ENCODE peak calls at places on chromosomes 7 and 10, in nine cellular contexts. One of them, this sample, is unnamed. For H3K9me3, the result is how much of the 10 kb centered on the place peaks cover.

GRCh38 chr10:29585488-29585976 is 49.2 kb downstream of the SVIL start:
- DNase-seq in IMR-90: peak
- DNase-seq in mammary epithelial cell: no peak
- DNase-seq in PC-3: peak
- DNase-seq in esophagus muscularis mucosa: no peak
- DNase-seq in CD8-positive, alpha-beta T cell: no peak
- DNase-seq in CD8-positive, alpha-beta memory T cell: no peak
- DNase-seq in GM23248: peak
- DNase-seq in ovary: no peak
- DNase-seq in this sample: no peak

GRCh38 chr7:35524112-35524804 is 170.7 kb downstream of the HERPUD2 start:
- DNase-seq in IMR-90: no peak
- DNase-seq in mammary epithelial cell: peak
- DNase-seq in PC-3: peak
- DNase-seq in esophagus muscularis mucosa: no peak
- DNase-seq in CD8-positive, alpha-beta T cell: no peak
- DNase-seq in CD8-positive, alpha-beta memory T cell: no peak
- DNase-seq in GM23248: no peak
- DNase-seq in ovary: no peak
- DNase-seq in this sample: no peak

GRCh38 chr10:33115720-33116119 is 157.7 kb upstream of the ITGB1 start:
- DNase-seq in IMR-90: peak
- DNase-seq in mammary epithelial cell: no peak
- DNase-seq in PC-3: peak
- DNase-seq in esophagus muscularis mucosa: no peak
- DNase-seq in CD8-positive, alpha-beta T cell: no peak
- DNase-seq in CD8-positive, alpha-beta memory T cell: no peak
- DNase-seq in GM23248: peak
- DNase-seq in ovary: no peak
- DNase-seq in this sample: no peak

GRCh38 chr7:41010967-41011366 is 691.9 kb downstream of the INHBA start:
- DNase-seq in IMR-90: no peak
- DNase-seq in mammary epithelial cell: no peak
- DNase-seq in PC-3: no peak
- DNase-seq in esophagus muscularis mucosa: no peak
- DNase-seq in CD8-positive, alpha-beta T cell: no peak
- DNase-seq in CD8-positive, alpha-beta memory T cell: no peak
- DNase-seq in GM23248: peak
- DNase-seq in ovary: no peak
- DNase-seq in this sample: no peak

GRCh38 chr10:108112218-108112617 is 947.7 kb upstream of the SORCS1 start:
- DNase-seq in IMR-90: no peak
- DNase-seq in mammary epithelial cell: peak
- DNase-seq in PC-3: peak
- DNase-seq in esophagus muscularis mucosa: no peak
- DNase-seq in CD8-positive, alpha-beta T cell: no peak
- DNase-seq in CD8-positive, alpha-beta memory T cell: no peak
- DNase-seq in GM23248: peak
- DNase-seq in ovary: no peak
- DNase-seq in this sample: no peak

GRCh38 chr10:19710600-19710999 is 105.6 kb upstream of the PLXDC2 start:
- DNase-seq in IMR-90: no peak
- DNase-seq in mammary epithelial cell: no peak
- DNase-seq in PC-3: no peak
- DNase-seq in esophagus muscularis mucosa: no peak
- DNase-seq in CD8-positive, alpha-beta T cell: no peak
- DNase-seq in CD8-positive, alpha-beta memory T cell: no peak
- DNase-seq in GM23248: no peak
- DNase-seq in ovary: no peak
- DNase-seq in this sample: no peak

GRCh38 chr10:91681361-91682276 is 48.7 kb upstream of the PPP1R3C start:
- DNase-seq in IMR-90: no peak
- DNase-seq in mammary epithelial cell: peak
- DNase-seq in PC-3: no peak
- DNase-seq in esophagus muscularis mucosa: peak
- DNase-seq in CD8-positive, alpha-beta T cell: no peak
- DNase-seq in CD8-positive, alpha-beta memory T cell: no peak
- DNase-seq in GM23248: peak
- DNase-seq in ovary: no peak
- DNase-seq in this sample: peak

GRCh38 chr7:74454948-74455804 is 1.5 kb downstream of the GTF2IRD1 start:
- DNase-seq in IMR-90: no peak
- DNase-seq in mammary epithelial cell: no peak
- DNase-seq in PC-3: no peak
- DNase-seq in esophagus muscularis mucosa: no peak
- DNase-seq in CD8-positive, alpha-beta T cell: no peak
- DNase-seq in CD8-positive, alpha-beta memory T cell: no peak
- DNase-seq in GM23248: peak
- DNase-seq in ovary: peak
- DNase-seq in this sample: peak

GRCh38 chr10:101018600-101019439 is 12.1 kb downstream of the PDZD7 start:
- DNase-seq in IMR-90: peak
- DNase-seq in mammary epithelial cell: peak
- DNase-seq in PC-3: peak
- DNase-seq in esophagus muscularis mucosa: no peak
- DNase-seq in CD8-positive, alpha-beta T cell: peak
- DNase-seq in CD8-positive, alpha-beta memory T cell: peak
- DNase-seq in GM23248: peak
- DNase-seq in ovary: peak
- DNase-seq in this sample: peak

GRCh38 chr7:47764746-47765145 is 182.8 kb upstream of the TNS3 start:
- DNase-seq in IMR-90: no peak
- DNase-seq in mammary epithelial cell: no peak
- DNase-seq in PC-3: no peak
- DNase-seq in esophagus muscularis mucosa: no peak
- DNase-seq in CD8-positive, alpha-beta T cell: no peak
- DNase-seq in CD8-positive, alpha-beta memory T cell: no peak
- DNase-seq in GM23248: no peak
- DNase-seq in ovary: no peak
- DNase-seq in this sample: no peak
- H3K27ac ChIP-seq in IMR-90: no peak
- H3K27ac ChIP-seq in mammary epithelial cell: no peak
- H3K27ac ChIP-seq in PC-3: peak
- H3K27ac ChIP-seq in esophagus muscularis mucosa: no peak
- H3K27ac ChIP-seq in CD8-positive, alpha-beta T cell: no peak
- H3K27ac ChIP-seq in CD8-positive, alpha-beta memory T cell: no peak
- H3K27ac ChIP-seq in GM23248: no peak
- H3K27ac ChIP-seq in ovary: no peak
- H3K27ac ChIP-seq in this sample: no peak

GRCh38 chr10:128912568-128913311 is 554.3 kb upstream of the MGMT start:
- DNase-seq in IMR-90: no peak
- DNase-seq in mammary epithelial cell: no peak
- DNase-seq in PC-3: no peak
- DNase-seq in esophagus muscularis mucosa: no peak
- DNase-seq in CD8-positive, alpha-beta T cell: no peak
- DNase-seq in CD8-positive, alpha-beta memory T cell: no peak
- DNase-seq in GM23248: no peak
- DNase-seq in ovary: no peak
- DNase-seq in this sample: no peak
- H3K9me3 ChIP-seq in IMR-90: under half
- H3K9me3 ChIP-seq in mammary epithelial cell: under half
- H3K9me3 ChIP-seq in PC-3: under half
- H3K9me3 ChIP-seq in esophagus muscularis mucosa: under half
- H3K9me3 ChIP-seq in CD8-positive, alpha-beta T cell: under half
- H3K9me3 ChIP-seq in CD8-positive, alpha-beta memory T cell: under half
- H3K9me3 ChIP-seq in GM23248: under half
- H3K9me3 ChIP-seq in ovary: under half
- H3K9me3 ChIP-seq in this sample: under half

DNA sequence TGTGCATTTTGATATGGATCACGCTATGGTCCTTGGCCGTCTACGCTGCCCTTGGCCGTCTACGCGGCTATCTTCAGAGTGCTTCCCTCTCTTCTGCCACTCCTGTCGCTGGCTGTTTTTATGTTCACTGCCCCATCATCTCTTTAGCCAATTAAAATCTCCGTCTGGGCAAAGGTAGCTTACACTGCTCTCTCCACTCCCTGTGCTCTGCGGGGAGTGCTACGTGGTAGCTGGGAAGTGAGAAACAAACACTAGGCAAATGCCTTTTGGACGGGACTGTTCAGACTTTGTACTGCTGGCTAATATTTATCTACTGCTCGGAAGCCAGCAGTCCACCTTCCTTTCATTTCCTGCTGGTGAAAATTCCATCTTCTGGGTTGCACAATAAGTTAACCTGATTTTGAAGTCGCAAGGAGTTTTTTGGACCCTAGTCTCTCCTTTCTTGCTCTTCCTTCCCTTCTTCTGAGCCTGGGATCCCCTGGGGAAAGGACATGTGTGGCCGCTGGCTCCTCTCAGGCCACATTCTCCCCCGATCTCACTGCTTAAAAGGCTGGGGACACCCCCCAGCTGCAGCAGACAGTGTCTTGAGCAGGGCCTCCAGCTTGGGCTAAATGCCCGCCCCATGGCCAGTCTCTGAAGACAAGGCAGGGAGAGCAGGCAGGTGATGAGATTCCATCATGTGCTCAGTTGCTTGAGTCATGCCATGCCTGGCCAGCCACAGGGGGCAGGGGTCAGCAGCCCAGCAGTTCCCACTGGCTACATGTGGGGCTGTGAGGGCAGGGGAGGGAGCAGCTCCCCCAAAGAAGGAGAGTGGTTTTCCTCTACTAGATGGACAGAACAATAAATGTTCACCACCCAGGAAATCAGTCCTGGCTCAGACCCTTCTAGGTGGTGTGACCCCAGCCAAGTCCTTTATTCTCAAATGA is 25.5 kb upstream of the RBM33 start:
- DNase-seq in IMR-90: peak
- DNase-seq in mammary epithelial cell: no peak
- DNase-seq in PC-3: no peak
- DNase-seq in esophagus muscularis mucosa: no peak
- DNase-seq in CD8-positive, alpha-beta T cell: no peak
- DNase-seq in CD8-positive, alpha-beta memory T cell: no peak
- DNase-seq in GM23248: peak
- DNase-seq in ovary: no peak
- DNase-seq in this sample: peak
- H3K4me3 ChIP-seq in IMR-90: no peak
- H3K4me3 ChIP-seq in mammary epithelial cell: no peak
- H3K4me3 ChIP-seq in PC-3: no peak
- H3K4me3 ChIP-seq in esophagus muscularis mucosa: no peak
- H3K4me3 ChIP-seq in CD8-positive, alpha-beta T cell: no peak
- H3K4me3 ChIP-seq in CD8-positive, alpha-beta memory T cell: no peak
- H3K4me3 ChIP-seq in GM23248: no peak
- H3K4me3 ChIP-seq in ovary: no peak
- H3K4me3 ChIP-seq in this sample: no peak

GRCh38 chr7:57343901-57344622 is 105.9 kb upstream of the ZNF716 start:
- DNase-seq in IMR-90: no peak
- DNase-seq in mammary epithelial cell: no peak
- DNase-seq in PC-3: no peak
- DNase-seq in esophagus muscularis mucosa: no peak
- DNase-seq in CD8-positive, alpha-beta T cell: no peak
- DNase-seq in CD8-positive, alpha-beta memory T cell: no peak
- DNase-seq in GM23248: no peak
- DNase-seq in ovary: no peak
- DNase-seq in this sample: no peak
- H3K27ac ChIP-seq in IMR-90: no peak
- H3K27ac ChIP-seq in mammary epithelial cell: no peak
- H3K27ac ChIP-seq in PC-3: no peak
- H3K27ac ChIP-seq in esophagus muscularis mucosa: no peak
- H3K27ac ChIP-seq in CD8-positive, alpha-beta T cell: no peak
- H3K27ac ChIP-seq in CD8-positive, alpha-beta memory T cell: no peak
- H3K27ac ChIP-seq in GM23248: no peak
- H3K27ac ChIP-seq in ovary: no peak
- H3K27ac ChIP-seq in this sample: no peak

GRCh38 chr7:36939816-36940215 is 215.5 kb upstream of the AOAH start:
- DNase-seq in IMR-90: no peak
- DNase-seq in mammary epithelial cell: no peak
- DNase-seq in PC-3: no peak
- DNase-seq in esophagus muscularis mucosa: no peak
- DNase-seq in CD8-positive, alpha-beta T cell: no peak
- DNase-seq in CD8-positive, alpha-beta memory T cell: no peak
- DNase-seq in GM23248: no peak
- DNase-seq in ovary: no peak
- DNase-seq in this sample: no peak
- H3K9me3 ChIP-seq in IMR-90: under half
- H3K9me3 ChIP-seq in mammary epithelial cell: under half
- H3K9me3 ChIP-seq in PC-3: under half
- H3K9me3 ChIP-seq in esophagus muscularis mucosa: half or more
- H3K9me3 ChIP-seq in CD8-positive, alpha-beta T cell: half or more
- H3K9me3 ChIP-seq in CD8-positive, alpha-beta memory T cell: half or more
- H3K9me3 ChIP-seq in GM23248: under half
- H3K9me3 ChIP-seq in ovary: under half
- H3K9me3 ChIP-seq in this sample: under half

GRCh38 chr10:79351332-79351731 is 4.1 kb downstream of the PPIF start:
- DNase-seq in IMR-90: no peak
- DNase-seq in mammary epithelial cell: no peak
- DNase-seq in PC-3: no peak
- DNase-seq in esophagus muscularis mucosa: no peak
- DNase-seq in CD8-positive, alpha-beta T cell: no peak
- DNase-seq in CD8-positive, alpha-beta memory T cell: no peak
- DNase-seq in GM23248: no peak
- DNase-seq in ovary: no peak
- DNase-seq in this sample: no peak

GRCh38 chr10:79352035-79352595 is 4.8 kb downstream of the PPIF start:
- DNase-seq in IMR-90: no peak
- DNase-seq in mammary epithelial cell: no peak
- DNase-seq in PC-3: no peak
- DNase-seq in esophagus muscularis mucosa: no peak
- DNase-seq in CD8-positive, alpha-beta T cell: no peak
- DNase-seq in CD8-positive, alpha-beta memory T cell: no peak
- DNase-seq in GM23248: no peak
- DNase-seq in ovary: no peak
- DNase-seq in this sample: no peak

GRCh38 chr10:79349766-79350406 is 2.6 kb downstream of the PPIF start:
- DNase-seq in IMR-90: no peak
- DNase-seq in mammary epithelial cell: peak
- DNase-seq in PC-3: no peak
- DNase-seq in esophagus muscularis mucosa: no peak
- DNase-seq in CD8-positive, alpha-beta T cell: no peak
- DNase-seq in CD8-positive, alpha-beta memory T cell: no peak
- DNase-seq in GM23248: no peak
- DNase-seq in ovary: no peak
- DNase-seq in this sample: peak

GRCh38 chr10:79349072-79349491 is 1.8 kb downstream of the PPIF start:
- DNase-seq in IMR-90: no peak
- DNase-seq in mammary epithelial cell: no peak
- DNase-seq in PC-3: no peak
- DNase-seq in esophagus muscularis mucosa: no peak
- DNase-seq in CD8-positive, alpha-beta T cell: no peak
- DNase-seq in CD8-positive, alpha-beta memory T cell: no peak
- DNase-seq in GM23248: no peak
- DNase-seq in ovary: no peak
- DNase-seq in this sample: no peak

DNA sequence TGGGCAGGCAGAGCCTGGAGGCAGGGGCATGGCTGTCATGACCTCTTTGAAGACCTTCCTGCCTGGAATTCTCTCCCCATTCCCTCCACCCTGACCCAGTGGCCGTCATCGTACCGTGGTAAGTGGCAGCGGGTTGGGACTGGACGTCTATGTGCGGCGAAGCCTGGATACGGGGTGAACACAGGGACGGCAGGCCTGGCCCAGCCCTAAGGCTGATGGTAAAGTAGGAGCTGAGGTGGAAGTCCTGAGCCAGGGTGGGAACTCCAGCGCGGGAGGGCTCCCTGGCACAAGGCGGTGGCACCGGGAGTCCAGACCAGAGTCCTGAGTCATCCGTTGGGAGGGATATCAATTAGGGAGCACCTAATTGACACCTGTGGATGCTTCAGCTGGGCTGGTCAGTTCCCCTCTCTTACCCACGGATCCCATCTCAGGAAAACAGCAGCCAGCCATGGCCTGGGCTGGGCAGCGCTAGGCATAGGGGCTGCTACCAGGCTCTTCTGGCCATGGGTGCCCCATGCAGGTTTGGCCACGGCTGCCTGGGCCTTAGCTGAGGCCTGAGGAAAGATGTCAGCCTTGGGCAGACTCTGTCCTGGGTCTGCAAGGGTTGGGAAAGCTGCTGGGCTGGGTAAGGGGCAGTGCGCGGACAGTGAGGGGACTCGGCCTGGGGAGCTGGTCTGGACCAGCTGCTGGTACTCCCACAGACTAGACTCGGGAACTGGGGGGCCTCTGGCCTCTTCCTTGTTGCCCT is 3.3 kb downstream of the PPIF start:
- DNase-seq in IMR-90: no peak
- DNase-seq in mammary epithelial cell: no peak
- DNase-seq in PC-3: no peak
- DNase-seq in esophagus muscularis mucosa: no peak
- DNase-seq in CD8-positive, alpha-beta T cell: no peak
- DNase-seq in CD8-positive, alpha-beta memory T cell: no peak
- DNase-seq in GM23248: no peak
- DNase-seq in ovary: no peak
- DNase-seq in this sample: no peak
- H3K4me3 ChIP-seq in IMR-90: no peak
- H3K4me3 ChIP-seq in mammary epithelial cell: no peak
- H3K4me3 ChIP-seq in PC-3: peak
- H3K4me3 ChIP-seq in esophagus muscularis mucosa: no peak
- H3K4me3 ChIP-seq in CD8-positive, alpha-beta T cell: no peak
- H3K4me3 ChIP-seq in CD8-positive, alpha-beta memory T cell: no peak
- H3K4me3 ChIP-seq in GM23248: no peak
- H3K4me3 ChIP-seq in ovary: no peak
- H3K4me3 ChIP-seq in this sample: no peak